ENCODE peak calls at places on chromosome 5, in four cellular contexts. B is IMR-90, W is mesenchymal stem cell, M is H9. R is an unnamed sample.

GRCh38 chr5:52269853-52270252 is 517.9 kb upstream of the ITGA1 start:
- DNase-seq in B (no peak), W (peak), M (no peak), R (no peak)

GRCh38 chr5:131264453-131265200 is 774 bp downstream of the CDC42SE2 start:
- DNase-seq in B (peak), W (peak), M (peak), R (peak)

GRCh38 chr5:119583684-119584083 is 45.7 kb upstream of the FAM170A start:
- DNase-seq in B (no peak), W (peak), M (no peak), R (peak)

GRCh38 chr5:167634432-167634831 is 657.0 kb upstream of the WWC1 start:
- DNase-seq in B (peak), W (peak), M (no peak), R (no peak)

GRCh38 chr5:133408322-133408721 is 204.0 kb downstream of the FSTL4 start:
- DNase-seq in B (no peak), W (no peak), M (no peak), R (no peak)

GRCh38 chr5:39063037-39063436 is 11.2 kb downstream of the RICTOR start:
- DNase-seq in B (no peak), W (no peak), M (no peak), R (peak)

GRCh38 chr5:150410524-150411244 is 2.0 kb downstream of the CD74 start:
- DNase-seq in B (peak), W (peak), M (peak), R (peak)

GRCh38 chr5:115497200-115497599 is 47.4 kb downstream of the FEM1C start:
- DNase-seq in B (no peak), W (no peak), M (no peak), R (no peak)

GRCh38 chr5:103393131-103393754 is 134.7 kb downstream of the MACIR start:
- DNase-seq in B (no peak), W (peak), M (peak), R (no peak)

GRCh38 chr5:14829396-14829795 is 42.2 kb downstream of the ANKH start:
- DNase-seq in B (no peak), W (no peak), M (no peak), R (no peak)

GRCh38 chr5:134609232-134609851 is 23.3 kb downstream of the SAR1B start:
- DNase-seq in B (no peak), W (no peak), M (no peak), R (no peak)

GRCh38 chr5:181218795-181219124 is 4.3 kb upstream of the TRIM41 start:
- DNase-seq in B (no peak), W (no peak), M (no peak), R (peak)

GRCh38 chr5:78792342-78793055 is 143.9 kb upstream of the LHFPL2 start:
- DNase-seq in B (no peak), W (no peak), M (no peak), R (peak)

GRCh38 chr5:176542135-176542595 is 5.0 kb upstream of the RNF44 start:
- DNase-seq in B (no peak), W (no peak), M (peak), R (no peak)

GRCh38 chr5:97471951-97472350 is 288.9 kb upstream of the RIOK2 start:
- DNase-seq in B (no peak), W (no peak), M (no peak), R (no peak)
- H3K14ac ChIP-seq in B (no peak), W (no peak), M (no peak), R (no peak)

GRCh38 chr5:32163053-32163452 is 11.1 kb downstream of the GOLPH3 start:
- DNase-seq in B (no peak), W (no peak), M (no peak), R (no peak)
- H3K9ac ChIP-seq in B (no peak), W (no peak), M (no peak), R (no peak)

GRCh38 chr5:141879941-141880738 is 1.9 kb upstream of the PCDH1 start:
- DNase-seq in B (no peak), W (no peak), M (no peak), R (no peak)

GRCh38 chr5:141880961-141881801 is 3.0 kb upstream of the PCDH1 start:
- DNase-seq in B (no peak), W (no peak), M (no peak), R (no peak)

GRCh38 chr5:141878186-141878770 is at the start of gene PCDH1:
- DNase-seq in B (peak), W (peak), M (no peak), R (peak)

GRCh38 chr5:141877478-141878185 is 578 bp downstream of the PCDH1 start:
- DNase-seq in B (no peak), W (peak), M (no peak), R (peak)

DNA sequence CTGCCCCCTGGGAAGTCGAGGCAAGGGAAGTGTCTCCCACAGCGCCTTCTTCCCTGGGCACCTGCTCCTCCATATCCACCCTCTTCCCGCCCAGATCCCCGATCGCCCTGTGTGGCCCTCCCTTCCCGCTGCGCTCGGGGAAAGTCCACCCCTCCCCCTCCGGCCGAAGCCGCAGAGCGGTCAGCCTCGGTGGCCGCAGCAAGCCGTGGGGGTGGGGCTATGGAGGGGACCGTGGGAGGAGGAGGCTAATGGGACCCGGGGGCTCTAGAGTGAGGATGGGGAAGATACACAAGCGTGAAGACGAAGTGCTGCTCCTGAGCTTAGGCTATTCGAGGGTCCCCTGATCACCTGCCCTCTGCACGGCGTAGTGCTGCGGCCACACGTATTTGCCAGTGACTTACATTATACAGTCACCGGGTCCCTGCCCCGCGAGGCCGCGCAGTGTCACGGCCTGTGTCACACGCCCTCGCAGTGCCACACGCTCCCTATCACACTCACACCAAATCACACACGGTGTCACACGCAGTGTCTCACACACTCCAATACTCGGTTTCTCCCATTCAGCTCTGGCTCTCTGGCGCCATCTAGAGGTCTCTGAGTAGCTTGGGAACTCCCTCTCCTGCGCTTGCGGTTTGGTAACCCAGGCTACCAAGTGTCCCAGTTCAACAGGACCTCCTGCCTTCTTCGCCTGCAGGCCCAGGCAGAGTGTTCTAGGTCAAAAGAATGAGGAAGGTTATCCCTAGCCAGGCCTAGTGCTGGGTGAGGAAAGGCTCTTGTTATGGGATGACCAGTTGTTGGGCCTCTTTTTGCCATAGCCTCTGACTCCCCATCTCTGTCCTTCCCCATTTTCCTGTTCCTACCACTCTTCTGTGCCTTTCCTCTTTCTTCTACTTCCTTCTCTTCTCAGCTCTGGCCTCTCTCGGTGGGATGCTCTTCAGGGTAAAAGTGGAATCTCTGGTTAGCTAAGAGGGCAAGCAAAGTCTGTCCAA is 855 bp upstream of the PCDH1 start:
- DNase-seq in B (peak), W (peak), M (peak), R (peak)
- H3K14ac ChIP-seq in B (no peak), W (no peak), M (no peak), R (no peak)

GRCh38 chr5:80141681-80142080 is 106.5 kb downstream of the THBS4 start:
- DNase-seq in B (no peak), W (no peak), M (no peak), R (no peak)
- H3K9ac ChIP-seq in B (no peak), W (peak), M (no peak), R (no peak)

GRCh38 chr5:9543266-9543925 is 2.5 kb downstream of the SEMA5A start:
- DNase-seq in B (peak), W (peak), M (no peak), R (no peak)

GRCh38 chr5:9544056-9544455 is 1.8 kb downstream of the SEMA5A start:
- DNase-seq in B (peak), W (no peak), M (no peak), R (no peak)

GRCh38 chr5:9545301-9545958 is 445 bp downstream of the SEMA5A start:
- DNase-seq in B (no peak), W (peak), M (peak), R (no peak)

GRCh38 chr5:9545959-9546851 is at the start of gene SEMA5A:
- DNase-seq in B (peak), W (peak), M (peak), R (peak)

GRCh38 chr5:9544502-9545300 is 1.2 kb downstream of the SEMA5A start:
- DNase-seq in B (peak), W (peak), M (peak), R (peak)
- H3K14ac ChIP-seq in B (peak), W (peak), M (peak), R (peak)

GRCh38 chr5:6716634-6717149 is 3.5 kb downstream of the TENT4A start:
- DNase-seq in B (no peak), W (no peak), M (no peak), R (no peak)
- H3K9ac ChIP-seq in B (no peak), W (no peak), M (no peak), R (no peak)

DNA sequence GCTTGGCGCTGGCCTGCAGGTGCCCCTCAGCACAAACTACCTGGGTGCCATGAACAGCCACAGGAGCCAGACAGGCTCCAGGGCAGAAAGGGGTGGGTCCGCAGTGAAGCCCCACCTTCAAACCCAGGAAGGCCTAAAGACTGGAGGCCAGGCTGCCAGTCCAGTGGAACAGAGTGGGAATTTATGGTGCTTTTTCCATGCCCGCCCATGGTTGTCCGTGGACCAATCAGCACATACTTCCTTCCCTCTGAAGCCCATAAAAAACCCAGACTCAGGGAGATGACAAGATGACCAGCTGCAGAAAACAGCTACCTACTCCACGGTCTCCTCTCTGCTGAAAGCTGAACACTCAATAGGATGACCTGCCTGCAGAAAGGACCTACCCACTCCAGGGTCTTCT is 275.4 kb upstream of the ADRA1B start:
- DNase-seq in B (no peak), W (no peak), M (no peak), R (no peak)
- H3K14ac ChIP-seq in B (no peak), W (no peak), M (no peak), R (no peak)